ENCODE peak calls at places on chromosomes 11 and 22, in eight cellular contexts. I is HFFc6; T is non-pigmented ciliary epithelial cell; W is A673; E is stimulated activated CD4-positive, alpha-beta T cell treated with anti-CD3 and anti-CD28 coated beads, TNF-alpha, amount 100 ng/mL, for 1 hour; M is activated CD4-positive, alpha-beta T cell treated with anti-CD3 and anti-CD28 coated beads, Interleukin-2, amount 10 ng/mL, durations not matched to agents 7 days and 5 days; R is ureter; S is HCEC 1CT. Z is an unnamed sample.
A peak's percentile ranks its signal among the peaks of the same experiment; 100 is the strongest.

GRCh38 chr11:126355324-126355925 is at the start of gene ST3GAL4:
- DNase-seq in R (peak; percentile 85), W (peak; percentile 88), E (peak; percentile 18), S (peak; percentile 60), T (no peak), M (peak; percentile 75), I (no peak), Z (peak; percentile 73)

GRCh38 chr11:40683010-40683409 is 776.4 kb downstream of the LRRC4C start:
- DNase-seq in E (no peak), W (no peak), T (no peak), I (no peak), S (no peak), M (no peak), R (no peak), Z (no peak)

GRCh38 chr11:114846040-114846791 is 167.9 kb downstream of the NXPE2 start:
- DNase-seq in E (no peak), T (no peak), I (no peak), S (no peak), R (no peak), M (no peak), W (peak; percentile 72), Z (no peak)

GRCh38 chr11:96097844-96098421 is 174.0 kb upstream of the MTMR2 start:
- DNase-seq in E (no peak), R (no peak), I (no peak), M (no peak), W (no peak), T (no peak), S (peak; percentile 50), Z (no peak)

GRCh38 chr11:7571640-7572000 is 57.8 kb downstream of the PPFIBP2 start:
- DNase-seq in I (peak; percentile 64), M (no peak), S (peak; percentile 60), E (no peak), R (peak; percentile 75), T (no peak), W (peak; percentile 70), Z (peak; percentile 81)

GRCh38 chr11:59267196-59267595 is 54.5 kb upstream of the MPEG1 start:
- DNase-seq in T (no peak), E (no peak), I (no peak), S (no peak), W (no peak), R (no peak), M (no peak), Z (no peak)

GRCh38 chr22:22940961-22941605 is 53.5 kb downstream of the IGLL5 start:
- DNase-seq in E (no peak), W (no peak), S (no peak), T (no peak), I (no peak), R (no peak), M (no peak), Z (no peak)

GRCh38 chr11:46493786-46494185 is 100.0 kb downstream of the AMBRA1 start:
- DNase-seq in S (no peak), R (no peak), M (no peak), E (no peak), T (no peak), W (no peak), I (no peak), Z (no peak)

GRCh38 chr22:44931766-44932165 is 78.0 kb downstream of the PHF21B start:
- DNase-seq in E (no peak), S (no peak), W (no peak), R (no peak), T (no peak), M (no peak), I (no peak), Z (no peak)

GRCh38 chr11:134524201-134524600 is 112.2 kb upstream of the B3GAT1 start:
- DNase-seq in W (no peak), I (no peak), T (no peak), E (no peak), R (peak; percentile 15), M (no peak), S (no peak), Z (no peak)

GRCh38 chr11:2102132-2102882 is 36.9 kb downstream of the IGF2 start:
- DNase-seq in S (no peak), R (no peak), I (no peak), W (no peak), T (no peak), E (no peak), M (no peak), Z (no peak)

GRCh38 chr22:47304191-47304831 is 541.9 kb downstream of the TBC1D22A start:
- DNase-seq in W (no peak), T (no peak), I (no peak), E (no peak), M (no peak), R (peak; percentile 28), S (no peak), Z (peak; percentile 48)

GRCh38 chr11:66842896-66843775 is at the start of gene RCE1:
- DNase-seq in W (peak; percentile 96), R (peak; percentile 92), E (peak; percentile 81), S (peak; percentile 87), M (peak; percentile 91), I (peak; percentile 81), T (no peak), Z (peak; percentile 86)

GRCh38 chr11:6523253-6523652 is 26.2 kb downstream of the DNHD1 start:
- DNase-seq in I (peak; percentile 75), S (peak; percentile 84), R (no peak), T (peak; percentile 52), W (no peak), E (no peak), M (no peak), Z (no peak)

GRCh38 chr22:27850000-27850465 is 48.5 kb upstream of the MN1 start:
- DNase-seq in I (no peak), S (no peak), M (no peak), T (no peak), E (no peak), R (no peak), W (peak; percentile 95), Z (no peak)

GRCh38 chr11:129295746-129296145 is 79.9 kb upstream of the BARX2 start:
- DNase-seq in M (no peak), W (no peak), E (no peak), R (no peak), I (no peak), S (no peak), T (no peak), Z (no peak)

GRCh38 chr11:103266167-103266831 is 157.1 kb downstream of the DYNC2H1 start:
- DNase-seq in R (no peak), M (no peak), E (no peak), I (no peak), T (no peak), S (no peak), W (no peak), Z (no peak)

GRCh38 chr11:65224939-65225283 is 36.9 kb upstream of the POLA2 start:
- DNase-seq in M (no peak), I (peak; percentile 61), W (peak; percentile 35), T (peak; percentile 45), S (peak; percentile 68), R (peak; percentile 70), E (no peak), Z (peak; percentile 83)

GRCh38 chr11:20840341-20840740 is 171.0 kb downstream of the NELL1 start:
- DNase-seq in E (no peak), M (no peak), W (no peak), S (no peak), T (no peak), I (no peak), R (no peak), Z (no peak)

GRCh38 chr11:26849009-26849408 is 127.1 kb upstream of the SLC5A12 start:
- DNase-seq in M (no peak), R (no peak), S (no peak), W (no peak), I (no peak), E (no peak), T (no peak), Z (peak; percentile 71)

GRCh38 chr22:45125198-45125597 is 38.5 kb upstream of the NUP50 start:
- DNase-seq in T (peak; percentile 13), R (no peak), E (no peak), I (peak; percentile 37), W (no peak), S (peak; percentile 44), M (no peak), Z (no peak)

GRCh38 chr11:134544095-134544815 is 132.2 kb upstream of the B3GAT1 start:
- DNase-seq in T (no peak), W (no peak), I (no peak), M (no peak), S (no peak), E (no peak), R (no peak), Z (peak; percentile 42)

GRCh38 chr11:80900265-80900664 is 1459.4 kb upstream of the TENM4 start:
- DNase-seq in S (no peak), I (no peak), M (no peak), T (no peak), R (no peak), E (no peak), W (no peak), Z (no peak)

GRCh38 chr22:37484115-37485005 is 1.8 kb downstream of the MFNG start:
- DNase-seq in E (peak; percentile 59), W (no peak), I (no peak), M (peak; percentile 90), S (no peak), T (no peak), R (peak; percentile 74), Z (peak; percentile 82)

GRCh38 chr11:68792400-68792955 is 41.2 kb upstream of the TESMIN start:
- DNase-seq in R (no peak), I (no peak), E (no peak), M (no peak), T (peak; percentile 9), W (no peak), S (no peak), Z (no peak)

GRCh38 chr22:21952586-21953571 is at the start of gene PPM1F:
- DNase-seq in R (peak; percentile 87), I (peak; percentile 47), T (no peak), E (peak; percentile 75), W (peak; percentile 87), M (peak; percentile 87), S (peak; percentile 71), Z (peak; percentile 81)

GRCh38 chr22:27992294-27993165 is 73.5 kb upstream of the PITPNB start:
- DNase-seq in I (no peak), T (no peak), S (no peak), R (peak; percentile 33), W (no peak), M (no peak), E (no peak), Z (no peak)

GRCh38 chr22:27474711-27475547 is 326.6 kb downstream of the MN1 start:
- DNase-seq in S (peak; percentile 83), T (peak; percentile 92), W (peak; percentile 65), M (no peak), E (no peak), R (no peak), I (peak; percentile 91), Z (no peak)

GRCh38 chr11:116500833-116501622 is 271.8 kb downstream of the BUD13 start:
- DNase-seq in S (no peak), I (no peak), T (no peak), R (no peak), E (no peak), W (no peak), M (no peak), Z (no peak)

GRCh38 chr22:49947296-49947622 is 13.3 kb upstream of the PIM3 start:
- DNase-seq in M (no peak), W (no peak), T (no peak), I (no peak), R (no peak), E (no peak), S (no peak), Z (no peak)

GRCh38 chr11:35142481-35143207 is 3.7 kb downstream of the CD44 start:
- DNase-seq in M (peak; percentile 26), E (no peak), T (peak; percentile 42), W (no peak), S (peak; percentile 78), R (no peak), I (peak; percentile 74), Z (no peak)

GRCh38 chr22:21710156-21710555 is 25.4 kb downstream of the YPEL1 start:
- DNase-seq in I (peak; percentile 30), M (no peak), T (no peak), E (no peak), R (no peak), W (no peak), S (peak; percentile 6), Z (no peak)

GRCh38 chr22:46619240-46619829 is 851 bp upstream of the GRAMD4 start:
- DNase-seq in E (no peak), M (no peak), W (no peak), T (no peak), I (no peak), S (no peak), R (no peak), Z (no peak)

GRCh38 chr11:12687740-12688139 is 13.5 kb downstream of the TEAD1 start:
- DNase-seq in M (no peak), T (no peak), R (no peak), S (no peak), W (no peak), I (no peak), E (no peak), Z (no peak)

Z was measured in right atrium auricular region.